ENCODE peak calls at places on chromosomes 5 and 9, in five cellular contexts. T is HCT116, I is SK-N-SH, N is K562, Q is HepG2. R is an unnamed sample.

GRCh38 chr9:136694163-136694864 is 7.1 kb upstream of the AGPAT2 start:
- DNase-seq in Q (peak), T (peak), I (peak), N (peak), R (peak)

GRCh38 chr5:55533806-55534435 is 843 bp downstream of the PLPP1 start:
- DNase-seq in T (no peak), N (no peak), I (peak), Q (peak), R (peak)

GRCh38 chr9:130669965-130670364 is 5.6 kb downstream of the PRDM12 start:
- DNase-seq in I (peak), N (no peak), Q (no peak), T (no peak), R (no peak)

GRCh38 chr5:130871346-130872086 is 293.5 kb downstream of the HINT1 start:
- DNase-seq in I (peak), N (peak), Q (peak), T (peak), R (peak)

GRCh38 chr5:164934561-164934960 is 1429.1 kb downstream of the MAT2B start:
- DNase-seq in T (no peak), N (no peak), Q (no peak), I (no peak), R (no peak)

GRCh38 chr5:87541033-87541432 is 128.3 kb upstream of the CCNH start:
- DNase-seq in I (peak), Q (no peak), T (peak), N (no peak), R (no peak)

GRCh38 chr9:129434187-129434586 is 186.7 kb downstream of the C9orf50 start:
- DNase-seq in N (no peak), I (no peak), T (no peak), Q (no peak), R (no peak)

GRCh38 chr5:172798422-172799215 is 27.6 kb upstream of the DUSP1 start:
- DNase-seq in Q (no peak), I (no peak), T (no peak), N (no peak), R (no peak)

GRCh38 chr5:173331956-173332479 is 3.8 kb upstream of the STC2 start:
- DNase-seq in Q (peak), N (peak), I (peak), T (peak), R (peak)

GRCh38 chr5:1011226-1011631 is 2.6 kb downstream of the NKD2 start:
- DNase-seq in T (no peak), I (peak), N (peak), Q (peak), R (peak)

GRCh38 chr9:68523367-68523936 is 17.2 kb downstream of the TMEM252 start:
- DNase-seq in Q (no peak), N (no peak), I (no peak), T (no peak), R (no peak)

GRCh38 chr5:138953370-138954256 is 78.5 kb upstream of the LRRTM2 start:
- DNase-seq in Q (no peak), T (no peak), N (peak), I (peak), R (no peak)

GRCh38 chr5:139064613-139065012 is 133.6 kb downstream of the SIL1 start:
- DNase-seq in T (no peak), Q (peak), N (no peak), I (no peak), R (no peak)

GRCh38 chr5:140632366-140633080 is 452 bp downstream of the CD14 start:
- DNase-seq in N (no peak), T (no peak), Q (no peak), I (no peak), R (no peak)

GRCh38 chr9:114305189-114305555 is 17.7 kb upstream of the ORM1 start:
- DNase-seq in I (no peak), N (no peak), T (no peak), Q (no peak), R (no peak)

GRCh38 chr9:101858026-101858425 is 119.6 kb upstream of the GRIN3A start:
- DNase-seq in I (no peak), N (no peak), T (no peak), Q (no peak), R (no peak)

GRCh38 chr5:81778642-81779041 is 27.7 kb upstream of the SSBP2 start:
- DNase-seq in T (no peak), N (no peak), I (no peak), Q (no peak), R (no peak)

GRCh38 chr9:136004712-136005111 is 43.5 kb upstream of the UBAC1 start:
- DNase-seq in N (no peak), Q (no peak), T (no peak), I (no peak), R (no peak)

DNA sequence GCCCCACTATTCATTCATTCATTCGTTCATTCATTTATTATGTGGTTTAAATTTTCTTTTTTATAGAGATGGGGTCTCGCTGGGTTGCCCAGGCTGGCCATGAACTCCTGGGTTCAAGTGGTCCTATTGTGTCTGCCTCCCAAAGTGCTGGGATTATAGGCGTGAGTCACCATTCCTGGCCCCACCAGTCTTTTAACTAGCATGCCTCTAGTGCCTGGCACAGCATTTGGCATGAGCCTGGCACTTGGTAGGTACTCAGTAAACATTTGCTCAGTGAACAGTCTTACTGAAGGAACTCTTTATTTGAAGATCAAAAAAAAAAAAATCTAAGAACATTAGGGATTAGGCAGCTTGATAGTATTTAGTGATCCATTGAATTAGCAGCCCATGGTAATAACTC is 98.1 kb downstream of the KDM4C start:
- DNase-seq in N (no peak), I (no peak), Q (no peak), T (no peak), R (peak)
- TF ChIP-seq JUND in N (no peak), I (no peak), Q (no peak), T (no peak), R (no peak)

GRCh38 chr9:134064711-134065110 is 3.1 kb downstream of the BRD3 start:
- DNase-seq in T (no peak), I (no peak), N (no peak), Q (no peak), R (no peak)
- TF ChIP-seq JUND in T (no peak), I (no peak), N (no peak), Q (no peak), R (no peak)

GRCh38 chr5:170427672-170428236 is 38.6 kb upstream of the KCNMB1 start:
- DNase-seq in Q (no peak), I (peak), T (no peak), N (no peak), R (no peak)

GRCh38 chr5:170430256-170430655 is 41.1 kb upstream of the KCNMB1 start:
- DNase-seq in T (no peak), N (no peak), Q (no peak), I (no peak), R (no peak)

GRCh38 chr5:170426786-170427185 is 37.6 kb upstream of the KCNMB1 start:
- DNase-seq in I (peak), Q (no peak), T (no peak), N (no peak), R (no peak)

GRCh38 chr5:170430871-170431437 is 41.8 kb upstream of the KCNMB1 start:
- DNase-seq in I (peak), Q (no peak), N (no peak), T (no peak), R (no peak)

DNA sequence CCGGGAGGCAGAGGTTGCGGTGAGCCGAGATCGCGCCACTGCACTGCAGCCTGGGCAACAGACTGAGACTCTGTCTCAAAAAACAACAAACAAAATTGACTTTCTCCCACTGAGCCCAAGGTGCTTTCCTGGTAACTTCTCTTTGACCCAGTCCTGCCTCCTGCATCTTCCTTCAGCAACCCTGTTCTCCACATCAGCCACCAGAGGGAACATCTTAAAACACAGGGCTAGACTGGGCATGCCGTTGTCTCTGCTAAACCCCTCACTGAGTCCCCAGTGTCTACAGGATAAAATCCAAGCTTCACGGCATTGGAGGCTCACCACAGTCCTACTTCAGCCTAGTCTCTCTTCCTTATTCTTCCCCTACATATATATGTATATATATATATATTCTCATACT is 39.8 kb upstream of the KCNMB1 start:
- DNase-seq in Q (no peak), T (no peak), I (peak), N (no peak), R (peak)
- TF ChIP-seq JUND in Q (no peak), T (no peak), I (no peak), N (no peak), R (no peak)

GRCh38 chr9:33177633-33178032 is 10.5 kb upstream of the B4GALT1 start:
- DNase-seq in N (no peak), T (no peak), Q (no peak), I (no peak), R (no peak)
- TF ChIP-seq JUND in N (no peak), T (no peak), Q (no peak), I (no peak), R (no peak)

DNA sequence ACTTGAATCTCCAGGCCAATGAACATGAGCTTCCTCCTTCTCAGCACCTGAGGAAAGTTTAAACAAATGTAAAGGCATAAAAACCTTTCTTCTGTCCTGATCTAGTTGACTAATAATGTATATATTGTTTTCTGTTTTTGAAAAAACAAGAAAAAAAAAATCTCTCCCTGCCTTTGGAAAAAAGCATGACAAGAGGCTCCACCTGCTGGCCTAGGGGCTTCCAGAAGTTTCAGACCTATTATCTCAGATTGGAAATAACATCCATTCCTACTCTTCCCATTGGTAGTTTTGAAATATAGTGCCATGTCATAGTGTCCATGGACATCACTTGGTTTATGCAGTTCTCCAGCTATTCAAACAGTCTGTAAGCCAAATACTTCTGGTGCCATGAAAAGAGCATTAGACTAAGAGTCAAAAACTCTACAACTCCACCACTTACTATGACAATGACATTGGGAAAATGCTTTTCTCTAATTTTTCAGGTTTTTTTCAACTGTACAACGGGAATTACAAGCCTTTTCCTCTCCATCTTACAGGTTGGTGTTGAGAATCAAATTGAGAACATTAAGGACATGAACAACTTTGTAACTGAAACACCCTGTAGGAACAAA is 409.6 kb upstream of the MPDZ start:
- DNase-seq in N (no peak), I (no peak), Q (no peak), T (no peak), R (peak)
- TF ChIP-seq JUND in N (no peak), I (no peak), Q (no peak), T (no peak), R (no peak)

GRCh38 chr5:168015506-168015905 is 275.9 kb upstream of the WWC1 start:
- DNase-seq in N (no peak), I (no peak), Q (no peak), T (no peak), R (no peak)
- TF ChIP-seq JUND in N (no peak), I (no peak), Q (no peak), T (no peak), R (no peak)

DNA sequence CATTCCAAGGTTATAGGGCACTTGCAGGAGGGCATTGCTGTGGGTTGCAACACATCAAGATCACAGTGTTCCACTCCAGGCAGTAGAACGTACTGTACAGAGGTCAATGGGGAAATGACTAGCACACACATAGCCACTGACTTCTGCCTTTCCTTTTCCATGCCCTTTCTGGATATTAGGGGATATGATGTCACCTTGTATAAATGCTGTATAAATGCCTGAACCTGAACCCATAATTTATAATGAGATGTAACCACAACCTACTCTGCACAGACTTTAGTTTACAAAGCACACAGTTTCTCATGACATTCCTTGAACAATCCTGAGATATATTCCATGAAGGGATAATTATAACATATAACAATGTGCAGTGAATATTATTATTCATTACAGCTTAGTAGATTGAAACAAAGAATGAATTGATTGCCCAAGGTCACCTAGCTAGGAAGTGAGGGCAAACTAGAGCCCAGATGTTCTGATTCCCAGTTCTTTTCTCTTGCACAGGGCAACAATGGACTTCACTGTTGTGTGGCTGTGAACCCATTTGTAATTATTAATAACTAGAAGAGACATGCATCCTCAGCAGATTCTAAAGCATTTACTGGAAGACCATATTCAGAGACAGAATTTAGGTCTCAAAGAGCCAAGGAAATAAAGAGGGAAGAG is 5.6 kb upstream of the ABLIM3 start:
- DNase-seq in N (no peak), I (no peak), Q (no peak), T (no peak), R (no peak)
- TF ChIP-seq JUND in N (no peak), I (no peak), Q (no peak), T (no peak), R (no peak)

R was measured in T47D.